ENCODE peak calls at places on chromosomes 7 and 10, in seven cellular contexts. D is IMR-90, Y is trophoblast cell, S is H9, Q is mesendoderm, C is mesenchymal stem cell, M is H1. P is an unnamed sample.
A peak's percentile ranks its signal among the peaks of the same experiment; 100 is the strongest.

GRCh38 chr7:150755473-150756099 is 18.4 kb downstream of the GIMAP5 start:
- DNase-seq in C (no peak), Y (no peak), M (no peak), D (no peak), S (no peak), Q (no peak), P (no peak)

GRCh38 chr7:129951076-129952011 is 1.4 kb downstream of the UBE2H start:
- DNase-seq in Y (no peak), C (peak; percentile 59), D (no peak), M (no peak), S (peak; percentile 32), Q (peak; percentile 53), P (peak; percentile 29)

GRCh38 chr10:58382489-58382995 is 2.7 kb upstream of the TFAM start:
- DNase-seq in D (no peak), C (no peak), Y (no peak), Q (no peak), M (no peak), S (no peak), P (no peak)

GRCh38 chr10:86715156-86715795 is 41.1 kb upstream of the BMPR1A start:
- DNase-seq in D (no peak), M (no peak), Y (no peak), Q (no peak), C (no peak), S (no peak), P (no peak)

GRCh38 chr7:39271386-39271785 is 293.7 kb downstream of the POU6F2 start:
- DNase-seq in D (no peak), Q (peak; percentile 17), Y (no peak), S (no peak), M (no peak), C (no peak), P (no peak)

GRCh38 chr10:110903280-110904278 is 15.4 kb downstream of the BBIP1 start:
- DNase-seq in M (no peak), S (no peak), D (peak; percentile 26), C (peak; percentile 23), Y (no peak), Q (no peak), P (no peak)

GRCh38 chr7:10075866-10076265 is 897.8 kb upstream of the PHF14 start:
- DNase-seq in C (no peak), M (no peak), Y (no peak), Q (no peak), S (no peak), D (no peak), P (no peak)

GRCh38 chr7:2353650-2354172 is 916 bp upstream of the EIF3B start:
- DNase-seq in D (peak; percentile 86), C (peak; percentile 92), S (peak; percentile 88), M (peak; percentile 36), Y (peak; percentile 76), Q (peak; percentile 92), P (no peak)

GRCh38 chr7:84144480-84144879 is 50.1 kb downstream of the SEMA3A start:
- DNase-seq in C (peak; percentile 47), Q (peak; percentile 47), S (no peak), Y (no peak), M (no peak), D (peak; percentile 28), P (no peak)

GRCh38 chr10:63641799-63642198 is 120.6 kb downstream of the REEP3 start:
- DNase-seq in C (no peak), S (no peak), Q (no peak), D (no peak), M (no peak), Y (no peak), P (no peak)

GRCh38 chr10:71076473-71077142 is 135.8 kb upstream of the UNC5B start:
- DNase-seq in Q (peak; percentile 60), S (peak; percentile 59), D (no peak), Y (no peak), M (no peak), C (no peak), P (no peak)

GRCh38 chr7:41882745-41883527 is 180.0 kb upstream of the INHBA start:
- DNase-seq in S (no peak), Y (no peak), D (no peak), Q (no peak), C (no peak), M (no peak), P (no peak)

GRCh38 chr7:41886257-41886905 is 183.5 kb upstream of the INHBA start:
- DNase-seq in Q (peak; percentile 85), M (no peak), S (no peak), C (peak; percentile 94), Y (no peak), D (peak; percentile 95), P (no peak)

GRCh38 chr7:41886906-41887311 is 184.0 kb upstream of the INHBA start:
- DNase-seq in M (no peak), Y (no peak), D (peak; percentile 98), Q (peak; percentile 70), S (peak; percentile 52), C (peak; percentile 88), P (no peak)

GRCh38 chr7:41885748-41886147 is 182.9 kb upstream of the INHBA start:
- DNase-seq in S (no peak), Y (no peak), Q (peak; percentile 69), C (peak; percentile 35), M (no peak), D (peak; percentile 55), P (no peak)

DNA sequence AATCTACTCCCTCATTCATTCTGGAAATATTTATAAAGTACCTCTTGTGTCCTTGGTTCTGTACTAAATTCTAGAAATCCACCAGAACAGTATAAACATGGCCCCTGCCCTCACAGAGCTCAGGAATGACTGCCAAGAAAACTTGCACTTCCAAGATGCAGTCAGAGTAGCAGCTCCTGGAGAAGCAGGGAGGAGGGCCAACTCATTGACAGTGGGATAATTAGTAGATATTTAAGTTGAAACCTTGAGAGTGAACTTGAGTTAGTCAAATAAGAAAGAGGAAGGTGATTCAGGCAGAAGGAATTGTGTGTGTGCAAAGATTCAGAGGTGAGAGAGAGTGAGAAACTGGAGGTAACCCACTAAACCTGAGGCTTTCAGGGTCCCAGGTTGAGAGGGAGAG is 182.2 kb upstream of the INHBA start:
- DNase-seq in C (peak; percentile 38), S (no peak), Q (no peak), M (no peak), Y (no peak), D (peak; percentile 64), P (no peak)
- H4K8ac ChIP-seq in C (no peak overlapping the region), S (no peak overlapping the region), Q (no peak overlapping the region), M (no peak overlapping the region), Y (no peak overlapping the region), D (peak overlapping the region; percentile 78), P (no peak overlapping the region)

GRCh38 chr10:79013406-79013805 is 55.4 kb upstream of the ZMIZ1 start:
- DNase-seq in D (no peak), S (no peak), Y (no peak), M (no peak), Q (no peak), C (no peak), P (no peak)

GRCh38 chr10:79009144-79009543 is 59.6 kb upstream of the ZMIZ1 start:
- DNase-seq in Y (no peak), C (no peak), S (no peak), D (no peak), Q (no peak), M (no peak), P (no peak)

GRCh38 chr10:79007843-79008319 is 60.9 kb upstream of the ZMIZ1 start:
- DNase-seq in M (no peak), D (no peak), S (no peak), Q (no peak), Y (no peak), C (peak; percentile 61), P (no peak)

GRCh38 chr10:79014796-79015195 is 54.0 kb upstream of the ZMIZ1 start:
- DNase-seq in D (no peak), C (no peak), Q (no peak), M (no peak), S (no peak), Y (no peak), P (no peak)

DNA sequence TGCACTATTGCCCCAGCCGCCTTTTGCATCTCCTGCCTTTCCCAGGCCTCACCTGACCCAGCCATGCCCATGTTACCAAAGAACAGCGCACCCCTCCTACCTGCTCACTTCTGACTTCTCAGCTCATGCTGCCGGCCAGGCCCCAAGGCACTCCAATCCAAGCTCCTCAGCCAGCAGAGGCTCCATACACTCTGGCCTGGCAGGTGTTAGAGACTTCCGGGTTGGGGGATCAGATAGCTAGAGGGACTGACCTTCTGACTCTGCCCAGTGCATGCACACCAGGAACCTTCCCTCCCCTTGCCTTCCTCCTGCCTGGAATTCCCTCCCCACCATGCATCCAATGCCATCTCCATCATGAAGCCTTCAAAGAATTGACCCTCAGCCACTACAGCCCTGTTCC is 56.2 kb upstream of the ZMIZ1 start:
- DNase-seq in Y (no peak), C (no peak), Q (no peak), M (no peak), D (no peak), S (no peak), P (no peak)
- H4K8ac ChIP-seq in Y (no peak overlapping the region), C (no peak overlapping the region), Q (no peak overlapping the region), M (no peak overlapping the region), D (no peak overlapping the region), S (no peak overlapping the region), P (no peak overlapping the region)

DNA sequence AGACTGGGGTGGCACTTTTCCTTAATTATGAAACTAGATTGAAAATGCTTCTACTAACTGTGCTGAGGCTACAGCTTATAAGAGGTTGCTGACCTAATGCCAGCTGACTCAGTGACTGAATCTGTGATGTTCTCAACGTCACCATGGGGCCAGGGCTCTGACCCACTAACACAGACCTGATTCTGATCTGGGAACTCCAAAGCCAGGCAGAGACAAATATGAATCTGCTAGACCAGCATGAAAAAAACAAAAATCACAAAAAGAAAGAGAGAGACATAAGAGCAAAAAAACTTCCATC is 16.1 kb downstream of the USP6NL start:
- DNase-seq in Q (peak; percentile 18), S (no peak), C (peak; percentile 85), D (peak; percentile 74), Y (no peak), M (no peak), P (no peak)
- H4K8ac ChIP-seq in Q (no peak overlapping the region), S (no peak overlapping the region), C (no peak overlapping the region), D (no peak overlapping the region), Y (no peak overlapping the region), M (peak overlapping the region; percentile 57), P (no peak overlapping the region)

DNA sequence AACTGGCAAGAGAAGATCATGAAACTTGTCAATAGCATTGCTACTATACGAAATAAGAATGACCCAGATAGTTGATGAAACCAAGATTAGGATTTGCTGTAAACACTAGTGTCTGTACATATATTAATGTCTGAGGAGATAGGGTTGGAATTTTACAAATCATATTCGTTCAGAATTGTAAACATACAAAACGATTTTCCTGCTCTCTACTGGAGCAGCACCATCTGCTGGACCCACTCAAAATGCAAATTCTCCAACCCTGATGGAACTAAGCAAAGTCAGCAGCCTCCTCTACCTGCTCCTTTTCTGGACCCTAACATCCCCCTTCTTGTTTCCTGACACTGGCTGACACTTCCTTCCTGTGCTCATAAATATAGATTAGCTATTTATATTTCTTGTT is 29.4 kb upstream of the SGMS1 start:
- DNase-seq in C (peak; percentile 28), M (no peak), D (peak; percentile 47), S (no peak), Q (no peak), Y (no peak), P (no peak)
- H4K8ac ChIP-seq in C (no peak overlapping the region), M (no peak overlapping the region), D (no peak overlapping the region), S (no peak overlapping the region), Q (no peak overlapping the region), Y (no peak overlapping the region), P (no peak overlapping the region)

GRCh38 chr10:52454476-52454875 is 140.4 kb downstream of the DKK1 start:
- DNase-seq in D (no peak), S (no peak), Q (no peak), C (no peak), Y (no peak), M (no peak), P (no peak)
- H4K8ac ChIP-seq in D (peak overlapping the region; percentile 36), S (no peak overlapping the region), Q (peak overlapping the region; percentile 2), C (no peak overlapping the region), Y (no peak overlapping the region), M (no peak overlapping the region), P (no peak overlapping the region)

P was measured in neuronal stem cell.